ENCODE peak calls at places on chromosomes 2 and 18, in nine cellular contexts. U, N, L, E, Z, X, D, Y and M are unnamed samples.

GRCh38 chr18:37364237-37364636 is 201.4 kb downstream of the CELF4 start:
- DNase-seq in Z (no peak), D (no peak), X (no peak), Y (no peak), N (no peak), L (no peak), U (no peak), E (no peak), M (no peak)

GRCh38 chr2:85326406-85326945 is 1.3 kb downstream of the TGOLN2 start:
- DNase-seq in L (peak; percentile 58), E (peak; percentile 71), Y (no peak), U (no peak), X (no peak), Z (no peak), N (peak; percentile 86), D (no peak), M (no peak)

GRCh38 chr2:97995026-97995733 is 568 bp downstream of the TMEM131 start:
- DNase-seq in Z (peak; percentile 28), U (no peak), E (peak; percentile 51), D (peak; percentile 55), L (peak; percentile 48), Y (peak; percentile 55), X (no peak), N (peak; percentile 83), M (no peak)

GRCh38 chr2:234444888-234445287 is 52.0 kb downstream of the ARL4C start:
- DNase-seq in X (peak; percentile 79), N (peak; percentile 40), D (no peak), U (peak; percentile 51), Y (no peak), Z (peak; percentile 95), L (peak; percentile 88), E (peak; percentile 81), M (no peak)

GRCh38 chr2:52097076-52097475 is 1065.1 kb upstream of the NRXN1 start:
- DNase-seq in U (no peak), E (no peak), X (no peak), D (no peak), L (no peak), N (no peak), Y (no peak), Z (no peak), M (no peak)

GRCh38 chr2:7633556-7634153 is 716.4 kb downstream of the RNF144A start:
- DNase-seq in N (no peak), E (no peak), D (no peak), L (no peak), Z (no peak), Y (no peak), U (no peak), X (no peak), M (no peak)

GRCh38 chr2:105127288-105127915 is 89.5 kb downstream of the MRPS9 start:
- DNase-seq in L (no peak), U (no peak), Z (no peak), E (no peak), N (no peak), X (no peak), D (no peak), Y (no peak), M (no peak)

GRCh38 chr2:144015655-144016245 is 504.2 kb downstream of the ZEB2 start:
- DNase-seq in N (no peak), L (peak; percentile 97), D (no peak), X (peak; percentile 89), E (peak; percentile 78), Z (peak; percentile 94), U (peak; percentile 38), Y (no peak), M (no peak)

GRCh38 chr18:13725566-13726227 is 661 bp downstream of the FAM210A start:
- DNase-seq in Z (no peak), N (peak; percentile 13), U (no peak), D (no peak), Y (no peak), L (peak; percentile 14), X (no peak), E (peak; percentile 7), M (no peak)

GRCh38 chr2:72932045-72932444 is 14.7 kb downstream of the EMX1 start:
- DNase-seq in Y (no peak), N (no peak), E (no peak), X (no peak), Z (no peak), D (no peak), L (peak; percentile 27), U (no peak), M (no peak)

GRCh38 chr18:53489266-53489665 is 735.2 kb downstream of the MBD2 start:
- DNase-seq in N (no peak), E (no peak), Y (no peak), L (no peak), Z (no peak), D (no peak), X (no peak), U (no peak), M (no peak)

GRCh38 chr18:42156266-42156665 is 201.2 kb downstream of the PIK3C3 start:
- DNase-seq in D (no peak), N (no peak), L (no peak), Y (no peak), E (no peak), X (no peak), Z (no peak), U (no peak), M (no peak)

GRCh38 chr2:212531499-212531898 is 7.1 kb downstream of the ERBB4 start:
- DNase-seq in L (no peak), N (no peak), E (no peak), Y (no peak), D (no peak), U (no peak), Z (no peak), X (no peak), M (no peak)

GRCh38 chr2:212530991-212531390 is 7.6 kb downstream of the ERBB4 start:
- DNase-seq in D (no peak), Z (no peak), L (no peak), E (no peak), N (no peak), X (no peak), Y (no peak), U (no peak), M (no peak)

GRCh38 chr2:212530373-212530772 is 8.2 kb downstream of the ERBB4 start:
- DNase-seq in N (no peak), U (no peak), Z (no peak), E (no peak), L (no peak), Y (no peak), D (no peak), X (no peak), M (no peak)

GRCh38 chr2:212532087-212532486 is 6.5 kb downstream of the ERBB4 start:
- DNase-seq in Y (no peak), U (no peak), X (no peak), N (no peak), D (no peak), Z (no peak), L (no peak), E (no peak), M (no peak)

DNA sequence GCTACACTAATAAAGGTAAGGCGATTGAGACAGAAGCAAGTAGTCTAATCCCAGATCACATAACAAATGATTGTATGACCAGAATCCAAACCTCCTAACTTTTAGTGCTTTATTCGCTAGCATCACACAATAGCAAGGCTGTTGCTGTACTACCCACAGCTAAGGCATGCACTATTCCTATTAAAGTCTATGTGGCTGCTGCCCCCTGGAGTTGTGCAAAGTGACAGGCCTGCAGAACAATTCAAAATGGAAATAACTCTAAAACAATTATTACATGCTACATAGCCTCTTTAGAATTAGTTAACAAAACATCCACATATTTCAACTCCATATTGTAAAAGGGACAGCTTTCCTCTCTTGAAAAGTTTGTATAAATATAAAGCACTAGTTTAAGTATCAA is 6.0 kb downstream of the ERBB4 start:
- DNase-seq in E (no peak), L (no peak), N (no peak), X (no peak), U (no peak), D (no peak), Z (no peak), Y (no peak), M (no peak)
- TF ChIP-seq CTCF in E (no peak), L (no peak), N (no peak), X (no peak), U (no peak), D (no peak), Z (peak; percentile 14), Y (no peak), M (peak; percentile 42)

GRCh38 chr18:32902566-32903330 is 129.9 kb upstream of the KLHL14 start:
- DNase-seq in X (no peak), Y (no peak), U (no peak), N (no peak), E (no peak), Z (no peak), L (no peak), D (no peak), M (no peak)
- TF ChIP-seq CTCF in X (no peak), Y (no peak), U (no peak), N (no peak), E (no peak), Z (no peak), L (no peak), D (no peak), M (no peak)

DNA sequence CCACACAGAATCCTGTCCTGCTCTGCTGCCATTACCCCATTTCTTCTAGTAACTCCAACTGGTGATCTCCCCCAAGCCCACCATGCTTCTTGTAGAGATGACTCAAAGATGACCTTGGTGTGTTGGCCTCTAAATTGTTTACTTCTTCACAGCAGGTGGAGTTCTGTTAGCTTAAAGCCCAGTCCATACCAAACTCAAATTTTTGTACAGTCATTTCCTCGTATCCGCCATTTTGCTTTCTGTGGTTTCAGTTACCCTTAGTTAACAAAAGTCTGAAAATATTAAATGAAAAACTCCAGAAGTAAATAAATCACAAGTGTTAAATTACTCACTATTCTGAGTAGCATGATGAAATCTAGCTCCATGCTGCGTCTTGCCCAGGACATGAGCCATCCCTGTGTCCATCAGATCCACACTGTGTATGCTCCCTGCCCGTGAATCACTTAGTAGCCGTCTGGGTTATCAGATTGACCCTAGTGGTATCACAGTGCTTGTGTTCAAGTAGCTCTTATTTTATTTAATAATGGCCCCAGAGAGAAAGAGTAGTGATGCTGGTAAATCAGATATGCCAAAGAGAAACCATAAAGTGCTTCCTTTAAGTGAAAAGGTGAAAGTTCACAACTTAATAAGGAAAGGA is 133.3 kb upstream of the NOL4 start:
- DNase-seq in D (no peak), L (no peak), Z (no peak), E (no peak), N (no peak), U (no peak), Y (no peak), X (no peak), M (no peak)
- TF ChIP-seq CTCF in D (no peak), L (no peak), Z (no peak), E (no peak), N (no peak), U (no peak), Y (no peak), X (no peak), M (no peak)

DNA sequence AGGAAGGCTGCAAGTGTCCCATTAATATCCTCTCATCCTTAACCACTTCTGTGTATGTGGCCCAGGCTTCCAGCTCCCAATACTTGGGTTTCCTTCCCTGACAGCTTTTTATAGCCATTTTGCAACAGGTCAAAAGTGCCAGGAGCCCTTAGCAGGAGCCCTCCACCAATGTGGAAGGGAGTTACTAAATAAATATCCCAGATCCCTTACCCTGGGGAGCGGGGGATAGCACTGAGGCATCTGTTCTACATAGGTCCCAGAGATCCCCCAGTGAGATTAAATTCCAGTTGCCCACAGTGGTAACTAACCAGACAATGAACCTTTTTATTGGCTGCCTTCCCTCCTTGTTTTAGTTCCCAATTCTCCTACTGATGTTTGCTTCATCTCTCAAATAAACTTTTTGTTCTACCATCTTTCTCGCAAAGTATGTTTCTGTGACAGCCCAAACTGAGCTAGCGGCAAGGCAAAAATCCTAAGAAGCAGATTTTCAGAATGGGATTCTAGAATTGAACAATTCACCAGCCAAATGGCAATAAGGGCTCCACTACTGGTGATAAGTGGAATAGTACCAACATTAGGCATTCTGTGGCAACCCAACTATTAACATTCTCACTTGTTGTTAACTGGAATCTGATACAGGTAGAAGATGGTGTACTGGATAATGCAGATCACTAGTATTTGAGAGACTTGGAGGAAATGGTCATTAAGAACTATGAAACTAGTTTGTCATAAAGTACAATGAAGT is 83.9 kb upstream of the MAPRE2 start:
- DNase-seq in E (peak; percentile 11), D (no peak), Y (no peak), L (no peak), N (no peak), U (no peak), X (no peak), Z (no peak), M (no peak)
- TF ChIP-seq CTCF in E (no peak), D (no peak), Y (no peak), L (no peak), N (no peak), U (no peak), X (no peak), Z (no peak), M (peak; percentile 29)